ENCODE peak calls at places on chromosome 19, in seven cellular contexts. One of them, this sample, is unnamed.
A peak's percentile ranks its signal among the peaks of the same experiment; 100 is the strongest.

GRCh38 chr19:16897572-16898056 is 8.8 kb downstream of the F2RL3 start:
- DNase-seq in colonic mucosa: no peak
- DNase-seq in left ventricle myocardium inferior: no peak
- DNase-seq in GM23338: no peak
- DNase-seq in cardiac muscle cell: no peak
- DNase-seq in breast epithelium: no peak
- DNase-seq in IMR-90: no peak
- DNase-seq in this sample: no peak

GRCh38 chr19:14413765-14414171 is 5.4 kb downstream of the DDX39A start:
- DNase-seq in breast epithelium: no peak
- DNase-seq in colonic mucosa: no peak
- DNase-seq in GM23338: no peak
- DNase-seq in IMR-90: peak; percentile 50
- DNase-seq in cardiac muscle cell: no peak
- DNase-seq in left ventricle myocardium inferior: no peak
- DNase-seq in this sample: no peak

GRCh38 chr19:54179921-54180452 is 7.0 kb upstream of the TMC4 start:
- DNase-seq in cardiac muscle cell: peak; percentile 89
- DNase-seq in GM23338: peak; percentile 98
- DNase-seq in colonic mucosa: peak; percentile 75
- DNase-seq in left ventricle myocardium inferior: no peak
- DNase-seq in breast epithelium: no peak
- DNase-seq in IMR-90: peak; percentile 60
- DNase-seq in this sample: peak; percentile 35

GRCh38 chr19:16649734-16650133 is 10.2 kb downstream of the SMIM7 start:
- DNase-seq in cardiac muscle cell: no peak
- DNase-seq in left ventricle myocardium inferior: no peak
- DNase-seq in colonic mucosa: no peak
- DNase-seq in breast epithelium: no peak
- DNase-seq in GM23338: no peak
- DNase-seq in IMR-90: no peak
- DNase-seq in this sample: no peak

GRCh38 chr19:18763674-18764590 is 27.2 kb downstream of the COMP start:
- DNase-seq in colonic mucosa: no peak
- DNase-seq in cardiac muscle cell: no peak
- DNase-seq in GM23338: no peak
- DNase-seq in breast epithelium: peak; percentile 78
- DNase-seq in IMR-90: peak; percentile 27
- DNase-seq in left ventricle myocardium inferior: no peak
- DNase-seq in this sample: peak; percentile 91

GRCh38 chr19:44447864-44448674 is at the start of gene ZNF229:
- DNase-seq in left ventricle myocardium inferior: peak; percentile 88
- DNase-seq in cardiac muscle cell: peak; percentile 92
- DNase-seq in GM23338: peak; percentile 99
- DNase-seq in colonic mucosa: peak; percentile 94
- DNase-seq in breast epithelium: peak; percentile 87
- DNase-seq in IMR-90: peak; percentile 94
- DNase-seq in this sample: peak; percentile 91

GRCh38 chr19:39518975-39519374 is 4.0 kb downstream of the SELENOV start:
- DNase-seq in colonic mucosa: no peak
- DNase-seq in breast epithelium: no peak
- DNase-seq in cardiac muscle cell: no peak
- DNase-seq in IMR-90: no peak
- DNase-seq in GM23338: peak; percentile 36
- DNase-seq in left ventricle myocardium inferior: no peak
- DNase-seq in this sample: no peak

GRCh38 chr19:1061987-1062386 is 5.0 kb upstream of the ARHGAP45 start:
- DNase-seq in left ventricle myocardium inferior: no peak
- DNase-seq in IMR-90: no peak
- DNase-seq in GM23338: no peak
- DNase-seq in cardiac muscle cell: no peak
- DNase-seq in colonic mucosa: peak; percentile 18
- DNase-seq in breast epithelium: no peak
- DNase-seq in this sample: no peak

GRCh38 chr19:38842439-38843174 is 7.2 kb downstream of the HNRNPL start:
- DNase-seq in left ventricle myocardium inferior: no peak
- DNase-seq in GM23338: no peak
- DNase-seq in colonic mucosa: no peak
- DNase-seq in breast epithelium: no peak
- DNase-seq in IMR-90: no peak
- DNase-seq in cardiac muscle cell: no peak
- DNase-seq in this sample: no peak

GRCh38 chr19:677601-678380 is 1.6 kb downstream of the FSTL3 start:
- DNase-seq in cardiac muscle cell: no peak
- DNase-seq in colonic mucosa: no peak
- DNase-seq in breast epithelium: no peak
- DNase-seq in GM23338: no peak
- DNase-seq in IMR-90: no peak
- DNase-seq in left ventricle myocardium inferior: no peak
- DNase-seq in this sample: peak; percentile 82

GRCh38 chr19:50537769-50538230 is 24.1 kb upstream of the ASPDH start:
- DNase-seq in left ventricle myocardium inferior: peak; percentile 79
- DNase-seq in GM23338: peak; percentile 99
- DNase-seq in IMR-90: peak; percentile 71
- DNase-seq in cardiac muscle cell: peak; percentile 95
- DNase-seq in breast epithelium: peak; percentile 67
- DNase-seq in colonic mucosa: peak; percentile 81
- DNase-seq in this sample: peak; percentile 23

GRCh38 chr19:18204394-18205179 is 745 bp upstream of the RAB3A start:
- DNase-seq in breast epithelium: no peak
- DNase-seq in cardiac muscle cell: peak; percentile 84
- DNase-seq in IMR-90: no peak
- DNase-seq in colonic mucosa: peak; percentile 75
- DNase-seq in GM23338: peak; percentile 79
- DNase-seq in left ventricle myocardium inferior: no peak
- DNase-seq in this sample: no peak

GRCh38 chr19:823565-824121 is 1.9 kb upstream of the PLPPR3 start:
- DNase-seq in IMR-90: no peak
- DNase-seq in cardiac muscle cell: no peak
- DNase-seq in colonic mucosa: no peak
- DNase-seq in left ventricle myocardium inferior: no peak
- DNase-seq in breast epithelium: peak; percentile 79
- DNase-seq in GM23338: no peak
- DNase-seq in this sample: no peak

GRCh38 chr19:35587326-35587725 is 1.4 kb downstream of the PMIS2 start:
- DNase-seq in IMR-90: no peak
- DNase-seq in colonic mucosa: no peak
- DNase-seq in breast epithelium: no peak
- DNase-seq in GM23338: no peak
- DNase-seq in left ventricle myocardium inferior: no peak
- DNase-seq in cardiac muscle cell: no peak
- DNase-seq in this sample: no peak

GRCh38 chr19:33469171-33470039 is 52.2 kb downstream of the PEPD start:
- DNase-seq in IMR-90: no peak
- DNase-seq in breast epithelium: peak; percentile 42
- DNase-seq in GM23338: no peak
- DNase-seq in left ventricle myocardium inferior: no peak
- DNase-seq in cardiac muscle cell: no peak
- DNase-seq in colonic mucosa: no peak
- DNase-seq in this sample: no peak

GRCh38 chr19:50703915-50704548 is 15.6 kb downstream of the SHANK1 start:
- DNase-seq in GM23338: peak; percentile 73
- DNase-seq in left ventricle myocardium inferior: no peak
- DNase-seq in breast epithelium: no peak
- DNase-seq in cardiac muscle cell: peak; percentile 55
- DNase-seq in colonic mucosa: no peak
- DNase-seq in IMR-90: no peak
- DNase-seq in this sample: no peak

GRCh38 chr19:18291590-18292459 is 10.4 kb upstream of the JUND start:
- DNase-seq in breast epithelium: peak; percentile 80
- DNase-seq in colonic mucosa: peak; percentile 88
- DNase-seq in GM23338: peak; percentile 86
- DNase-seq in cardiac muscle cell: peak; percentile 85
- DNase-seq in IMR-90: peak; percentile 75
- DNase-seq in left ventricle myocardium inferior: peak; percentile 86
- DNase-seq in this sample: peak; percentile 28

DNA sequence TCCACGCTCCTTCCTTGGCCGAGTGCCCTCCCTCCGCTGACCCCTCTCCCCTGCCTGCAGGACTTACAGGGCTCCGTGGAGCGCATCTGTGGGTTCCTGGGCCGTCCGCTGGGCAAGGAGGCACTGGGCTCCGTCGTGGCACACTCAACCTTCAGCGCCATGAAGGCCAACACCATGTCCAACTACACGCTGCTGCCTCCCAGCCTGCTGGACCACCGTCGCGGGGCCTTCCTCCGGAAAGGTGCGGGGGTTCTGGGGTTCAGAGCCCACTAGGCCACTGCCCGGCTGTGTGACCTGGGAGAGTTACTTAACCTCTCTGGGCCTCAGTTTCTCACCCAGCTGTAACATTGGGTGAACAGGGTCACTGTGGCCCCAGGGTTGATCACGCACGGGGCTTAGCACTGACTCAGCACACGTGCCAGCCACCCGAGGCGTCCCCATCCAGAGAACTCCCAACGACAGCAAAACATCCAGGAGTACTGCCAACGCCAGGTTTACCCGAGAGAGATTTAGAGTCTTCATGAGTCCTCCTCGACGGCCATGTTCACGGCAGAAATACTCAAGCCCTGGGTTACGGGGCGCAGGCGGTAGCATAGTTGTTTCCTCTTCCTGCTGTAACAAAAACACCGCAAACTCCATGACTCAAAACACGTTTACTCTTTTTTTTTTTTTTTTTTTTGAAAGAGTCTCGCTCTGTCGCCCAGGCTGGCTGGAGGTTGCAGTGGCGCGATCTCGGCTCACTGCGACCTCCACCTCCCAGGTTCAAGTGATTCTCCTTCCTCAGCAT is 9.7 kb upstream of the SPACA4 start:
- DNase-seq in left ventricle myocardium inferior: no peak
- DNase-seq in colonic mucosa: no peak
- DNase-seq in cardiac muscle cell: no peak
- DNase-seq in GM23338: no peak
- DNase-seq in IMR-90: no peak
- DNase-seq in breast epithelium: no peak
- DNase-seq in this sample: no peak
- TF ChIP-seq CTCF in left ventricle myocardium inferior: no peak
- TF ChIP-seq CTCF in colonic mucosa: no peak
- TF ChIP-seq CTCF in cardiac muscle cell: no peak
- TF ChIP-seq CTCF in GM23338: no peak
- TF ChIP-seq CTCF in IMR-90: no peak
- TF ChIP-seq CTCF in breast epithelium: no peak
- TF ChIP-seq CTCF in this sample: no peak

GRCh38 chr19:6099037-6099436 is 11.3 kb downstream of the RFX2 start:
- DNase-seq in breast epithelium: no peak
- DNase-seq in IMR-90: no peak
- DNase-seq in colonic mucosa: no peak
- DNase-seq in GM23338: no peak
- DNase-seq in cardiac muscle cell: no peak
- DNase-seq in left ventricle myocardium inferior: no peak
- DNase-seq in this sample: no peak

GRCh38 chr19:6101291-6101690 is 9.0 kb downstream of the RFX2 start:
- DNase-seq in cardiac muscle cell: no peak
- DNase-seq in GM23338: no peak
- DNase-seq in colonic mucosa: no peak
- DNase-seq in left ventricle myocardium inferior: no peak
- DNase-seq in IMR-90: no peak
- DNase-seq in breast epithelium: no peak
- DNase-seq in this sample: no peak

GRCh38 chr19:6098574-6098973 is 11.7 kb downstream of the RFX2 start:
- DNase-seq in left ventricle myocardium inferior: no peak
- DNase-seq in IMR-90: no peak
- DNase-seq in GM23338: no peak
- DNase-seq in cardiac muscle cell: no peak
- DNase-seq in colonic mucosa: no peak
- DNase-seq in breast epithelium: no peak
- DNase-seq in this sample: no peak

GRCh38 chr19:6100284-6100915 is 9.9 kb downstream of the RFX2 start:
- DNase-seq in GM23338: peak; percentile 5
- DNase-seq in left ventricle myocardium inferior: no peak
- DNase-seq in IMR-90: no peak
- DNase-seq in colonic mucosa: no peak
- DNase-seq in breast epithelium: no peak
- DNase-seq in cardiac muscle cell: no peak
- DNase-seq in this sample: no peak

DNA sequence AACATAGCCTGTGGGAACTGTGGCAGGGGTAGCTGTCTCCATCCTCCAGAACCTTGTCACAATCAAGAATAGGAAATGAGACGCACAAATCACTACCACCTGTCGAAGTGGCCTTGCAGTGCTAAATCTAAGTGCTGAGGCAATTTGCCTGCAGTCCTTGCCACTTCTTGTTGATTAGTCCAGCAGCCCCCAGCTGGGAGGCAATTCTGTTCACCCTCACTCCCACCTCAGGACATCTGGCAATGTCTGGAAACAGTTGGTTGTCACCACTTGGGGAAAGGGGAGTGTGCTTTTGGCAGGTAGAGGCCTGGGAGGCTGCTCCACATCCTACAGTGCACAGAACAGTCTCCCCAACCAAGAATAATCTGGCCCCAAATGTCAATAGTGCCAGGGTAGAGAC is 10.7 kb downstream of the RFX2 start:
- DNase-seq in left ventricle myocardium inferior: no peak
- DNase-seq in breast epithelium: no peak
- DNase-seq in cardiac muscle cell: peak; percentile 55
- DNase-seq in colonic mucosa: no peak
- DNase-seq in IMR-90: no peak
- DNase-seq in GM23338: no peak
- DNase-seq in this sample: no peak
- H3K4me1 ChIP-seq in left ventricle myocardium inferior: peaks cover 76% of the 10 kb centered on the region
- H3K4me1 ChIP-seq in breast epithelium: no peaks in the 10 kb centered on the region
- H3K4me1 ChIP-seq in cardiac muscle cell: peaks cover 23% of the 10 kb centered on the region
- H3K4me1 ChIP-seq in colonic mucosa: no peaks in the 10 kb centered on the region
- H3K4me1 ChIP-seq in IMR-90: peaks cover 11% of the 10 kb centered on the region
- H3K4me1 ChIP-seq in GM23338: no peaks in the 10 kb centered on the region
- H3K4me1 ChIP-seq in this sample: peaks cover 33% of the 10 kb centered on the region

GRCh38 chr19:51926784-51927741 is at the start of gene ZNF613:
- DNase-seq in colonic mucosa: peak; percentile 94
- DNase-seq in IMR-90: peak; percentile 94
- DNase-seq in left ventricle myocardium inferior: peak; percentile 87
- DNase-seq in breast epithelium: peak; percentile 76
- DNase-seq in GM23338: peak; percentile 99
- DNase-seq in cardiac muscle cell: peak; percentile 95
- DNase-seq in this sample: peak; percentile 93
- TF ChIP-seq CTCF in colonic mucosa: peak; percentile 11
- TF ChIP-seq CTCF in IMR-90: peak; percentile 3
- TF ChIP-seq CTCF in left ventricle myocardium inferior: peak; percentile 37
- TF ChIP-seq CTCF in breast epithelium: peak; percentile 22
- TF ChIP-seq CTCF in GM23338: peak; percentile 24
- TF ChIP-seq CTCF in cardiac muscle cell: peak; percentile 22
- TF ChIP-seq CTCF in this sample: peak; percentile 61

GRCh38 chr19:41587838-41588210 is 11.9 kb downstream of the CEACAM21 start:
- DNase-seq in colonic mucosa: no peak
- DNase-seq in GM23338: no peak
- DNase-seq in left ventricle myocardium inferior: no peak
- DNase-seq in IMR-90: no peak
- DNase-seq in cardiac muscle cell: no peak
- DNase-seq in breast epithelium: no peak
- DNase-seq in this sample: no peak

GRCh38 chr19:41586064-41586463 is 10.1 kb downstream of the CEACAM21 start:
- DNase-seq in colonic mucosa: no peak
- DNase-seq in GM23338: no peak
- DNase-seq in left ventricle myocardium inferior: no peak
- DNase-seq in cardiac muscle cell: no peak
- DNase-seq in IMR-90: no peak
- DNase-seq in breast epithelium: no peak
- DNase-seq in this sample: no peak

GRCh38 chr19:41589371-41589770 is 13.4 kb downstream of the CEACAM21 start:
- DNase-seq in GM23338: no peak
- DNase-seq in breast epithelium: no peak
- DNase-seq in colonic mucosa: no peak
- DNase-seq in IMR-90: no peak
- DNase-seq in left ventricle myocardium inferior: no peak
- DNase-seq in cardiac muscle cell: no peak
- DNase-seq in this sample: no peak

GRCh38 chr19:41588497-41589209 is 12.7 kb downstream of the CEACAM21 start:
- DNase-seq in GM23338: peak; percentile 65
- DNase-seq in IMR-90: peak; percentile 29
- DNase-seq in left ventricle myocardium inferior: no peak
- DNase-seq in colonic mucosa: no peak
- DNase-seq in cardiac muscle cell: peak; percentile 59
- DNase-seq in breast epithelium: no peak
- DNase-seq in this sample: no peak

GRCh38 chr19:41587101-41587837 is 11.3 kb downstream of the CEACAM21 start:
- DNase-seq in left ventricle myocardium inferior: no peak
- DNase-seq in IMR-90: no peak
- DNase-seq in colonic mucosa: no peak
- DNase-seq in cardiac muscle cell: no peak
- DNase-seq in GM23338: no peak
- DNase-seq in breast epithelium: no peak
- DNase-seq in this sample: no peak
- H3K4me1 ChIP-seq in left ventricle myocardium inferior: no peaks in the 10 kb centered on the region
- H3K4me1 ChIP-seq in IMR-90: no peaks in the 10 kb centered on the region
- H3K4me1 ChIP-seq in colonic mucosa: no peaks in the 10 kb centered on the region
- H3K4me1 ChIP-seq in cardiac muscle cell: no peaks in the 10 kb centered on the region
- H3K4me1 ChIP-seq in GM23338: no peaks in the 10 kb centered on the region
- H3K4me1 ChIP-seq in breast epithelium: no peaks in the 10 kb centered on the region
- H3K4me1 ChIP-seq in this sample: no peaks in the 10 kb centered on the region

This sample was measured in foreskin keratinocyte.